ENCODE peak calls at places on chromosomes 13 and 19, in eight cellular contexts. Y is fibroblast of mammary gland, K is heart left ventricle, A is thyroid gland, W is cardiac fibroblast, D is lower leg skin, U is choroid plexus epithelial cell, F is GM12878. E is an unnamed sample.

GRCh38 chr19:52734340-52734892 is 428 bp downstream of the ZNF611 start:
- DNase-seq in Y (peak), K (peak), A (peak), W (no peak), D (no peak), U (peak), F (no peak), E (no peak)

GRCh38 chr13:24199016-24199415 is 38.5 kb downstream of the SPATA13 start:
- DNase-seq in Y (peak), K (no peak), A (no peak), W (no peak), D (no peak), U (no peak), F (no peak), E (no peak)

GRCh38 chr13:67353031-67353430 is 122.9 kb upstream of the PCDH9 start:
- DNase-seq in Y (no peak), K (no peak), A (no peak), W (no peak), D (no peak), U (no peak), F (no peak), E (no peak)

GRCh38 chr13:39329182-39329639 is 273.8 kb downstream of the LHFPL6 start:
- DNase-seq in Y (no peak), K (no peak), A (no peak), W (no peak), D (no peak), U (peak), F (no peak), E (no peak)

GRCh38 chr13:106570354-106570822 is 2.5 kb upstream of the ARGLU1 start:
- DNase-seq in Y (peak), K (peak), A (peak), W (peak), D (peak), U (peak), F (no peak), E (peak)

GRCh38 chr19:5298502-5298901 is 42.1 kb downstream of the PTPRS start:
- DNase-seq in Y (no peak), K (no peak), A (peak), W (no peak), D (peak), U (no peak), F (no peak), E (no peak)

GRCh38 chr13:27953671-27954405 is 15.3 kb downstream of the CDX2 start:
- DNase-seq in Y (peak), K (peak), A (peak), W (peak), D (peak), U (peak), F (no peak), E (peak)

GRCh38 chr13:27556109-27556508 is 64.2 kb downstream of the LNX2 start:
- DNase-seq in Y (peak), K (no peak), A (no peak), W (peak), D (no peak), U (peak), F (no peak), E (no peak)

DNA sequence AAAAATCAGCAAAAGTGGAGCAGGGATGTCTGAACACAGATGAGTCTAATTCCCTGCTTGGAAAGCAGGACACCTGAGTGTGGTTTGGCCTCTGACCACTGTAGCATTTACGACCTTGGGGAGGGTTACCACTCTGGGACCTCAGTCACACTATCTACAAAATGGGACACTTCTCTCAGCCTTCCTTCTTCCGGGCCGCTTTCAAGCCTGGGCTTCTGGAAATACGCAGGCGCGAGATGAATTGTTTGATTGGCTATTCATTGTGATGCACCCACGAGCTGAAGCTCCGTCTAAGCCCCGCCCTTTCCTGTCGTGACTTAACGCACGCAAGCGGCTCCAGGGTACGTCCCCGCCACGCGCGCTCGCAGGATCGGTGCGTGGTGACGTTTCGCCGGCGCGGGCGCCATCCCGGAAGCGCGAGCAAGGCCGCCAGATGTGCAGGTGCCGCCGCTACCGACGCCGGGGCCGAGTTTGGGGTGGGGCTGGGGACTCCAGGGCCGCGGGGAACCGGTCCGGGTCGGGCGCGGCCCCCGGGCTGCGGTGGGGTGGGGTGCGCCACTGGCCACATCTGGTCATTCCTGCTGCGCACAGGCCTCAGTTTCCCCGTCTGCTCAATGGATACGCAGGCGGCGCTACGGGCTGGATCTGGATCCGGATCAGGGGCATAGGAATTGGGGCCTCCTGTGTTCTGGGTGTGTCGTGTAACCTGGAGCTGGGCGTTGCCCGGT is at the start of gene KXD1:
- DNase-seq in Y (peak), K (peak), A (peak), W (peak), D (peak), U (peak), F (peak), E (peak)
- TF ChIP-seq CTCF in Y (no peak), K (no peak), A (no peak), W (no peak), D (no peak), U (no peak), F (no peak), E (no peak)

GRCh38 chr19:2989236-2989946 is 12.0 kb downstream of the TLE6 start:
- DNase-seq in Y (no peak), K (no peak), A (no peak), W (no peak), D (no peak), U (no peak), F (no peak), E (no peak)
- H3K4me3 ChIP-seq in Y (no peak), K (no peak), A (no peak), W (no peak), D (no peak), U (no peak), F (no peak), E (no peak)

DNA sequence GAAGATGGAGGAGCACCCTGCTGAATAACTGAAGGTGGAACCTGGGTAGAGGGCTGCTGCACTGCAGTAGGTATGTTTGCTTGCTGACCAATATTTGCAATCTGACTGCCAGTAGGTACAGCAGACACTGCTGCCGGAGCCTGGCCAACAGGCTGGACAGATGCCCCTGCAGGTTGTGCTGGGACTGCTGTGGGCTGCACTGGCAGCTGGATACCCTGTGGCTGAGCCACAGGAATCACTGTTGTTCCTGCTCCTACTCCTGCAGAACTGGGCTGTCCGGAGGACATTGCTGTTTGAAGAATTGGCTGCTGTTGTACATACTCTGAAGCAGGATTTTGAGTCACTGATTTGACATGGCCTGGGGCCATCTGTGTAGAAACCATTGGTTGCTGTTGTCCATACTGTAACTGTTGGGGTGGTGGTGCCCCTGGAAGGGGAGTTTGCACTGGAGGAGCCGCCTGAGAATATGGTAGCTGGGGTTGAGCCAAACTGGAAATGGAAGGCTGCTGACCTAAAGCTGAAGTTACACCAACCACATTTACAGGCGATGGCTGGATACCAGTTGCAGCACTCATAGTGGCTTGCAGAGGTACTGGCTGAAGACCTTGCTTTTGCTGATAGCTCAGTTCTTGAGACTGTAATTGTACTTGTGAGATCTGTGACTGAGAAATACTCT is 2.2 kb downstream of the TSC22D1 start:
- DNase-seq in Y (peak), K (no peak), A (no peak), W (peak), D (no peak), U (peak), F (no peak), E (no peak)
- TF ChIP-seq CTCF in Y (peak), K (peak), A (no peak), W (peak), D (no peak), U (peak), F (peak), E (peak)

DNA sequence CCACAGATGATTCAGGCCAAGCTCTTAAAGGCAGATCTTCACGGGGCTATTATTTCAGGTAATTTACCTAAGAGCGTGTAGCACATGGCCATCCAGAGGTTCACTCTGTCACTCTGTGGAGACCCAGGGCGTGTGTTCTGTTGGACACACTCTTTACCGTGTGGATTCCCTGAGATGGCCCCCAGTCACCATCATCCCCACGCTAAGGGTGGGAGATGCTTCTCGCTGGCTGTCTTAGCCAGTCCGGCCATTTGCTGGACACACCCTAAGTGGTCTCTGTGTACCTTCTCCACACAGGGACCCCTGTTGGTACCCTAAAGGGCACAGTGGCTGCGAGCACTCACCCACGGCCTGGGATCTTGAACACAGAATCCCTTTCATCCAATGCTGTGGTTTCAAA is 6.0 kb downstream of the POP4 start:
- DNase-seq in Y (no peak), K (no peak), A (no peak), W (no peak), D (no peak), U (no peak), F (no peak), E (no peak)
- H3K4me3 ChIP-seq in Y (no peak), K (no peak), A (no peak), W (no peak), D (no peak), U (no peak), F (no peak), E (no peak)

E was measured in GM12864.